ENCODE peak calls at places on chromosomes 3 and 15, in seven cellular contexts. F, U, V, K, H, B and Q are unnamed samples.

GRCh38 chr3:171354706-171355582 is 105.3 kb downstream of the TNIK start:
- DNase-seq in V (no peak), F (peak; percentile 67), H (no peak), U (no peak), K (no peak), B (no peak), Q (no peak)

GRCh38 chr3:197335428-197336132 is 37.2 kb upstream of the DLG1 start:
- DNase-seq in K (no peak), H (peak; percentile 53), B (no peak), V (peak; percentile 41), U (peak; percentile 56), F (peak; percentile 75), Q (no peak)

GRCh38 chr3:170419301-170420087 is 826 bp downstream of the CLDN11 start:
- DNase-seq in V (no peak), U (no peak), B (no peak), K (no peak), F (no peak), H (peak; percentile 35), Q (no peak)

GRCh38 chr3:72727207-72727606 is 121.0 kb downstream of the SHQ1 start:
- DNase-seq in H (no peak), K (no peak), B (no peak), F (no peak), U (no peak), V (no peak), Q (no peak)

GRCh38 chr15:32818758-32819405 is 101.1 kb downstream of the GREM1 start:
- DNase-seq in V (no peak), B (no peak), K (no peak), F (peak; percentile 89), U (peak; percentile 84), H (no peak), Q (no peak)

GRCh38 chr3:30685267-30685667 is 78.9 kb downstream of the TGFBR2 start:
- DNase-seq in V (no peak), H (no peak), U (no peak), F (no peak), B (no peak), K (no peak), Q (no peak)

GRCh38 chr15:47674576-47675232 is 42.6 kb upstream of the SEMA6D start:
- DNase-seq in H (no peak), U (no peak), V (no peak), F (no peak), B (peak; percentile 94), K (peak; percentile 94), Q (peak; percentile 85)

GRCh38 chr3:81568378-81568777 is 193.1 kb downstream of the GBE1 start:
- DNase-seq in B (no peak), U (no peak), F (no peak), V (no peak), K (no peak), H (no peak), Q (no peak)

GRCh38 chr15:86505951-86506350 is 426.3 kb downstream of the AGBL1 start:
- DNase-seq in U (no peak), V (no peak), H (no peak), K (no peak), B (no peak), F (no peak), Q (no peak)

GRCh38 chr3:184345678-184346144 is 8.3 kb downstream of the FAM131A start:
- DNase-seq in K (no peak), V (peak; percentile 85), H (peak; percentile 71), B (peak; percentile 90), U (peak; percentile 69), F (peak; percentile 78), Q (no peak)

GRCh38 chr3:140151321-140151720 is 216.3 kb downstream of the CLSTN2 start:
- DNase-seq in V (no peak), H (no peak), B (no peak), K (no peak), U (no peak), F (no peak), Q (no peak)

GRCh38 chr3:116350119-116350733 is 95.1 kb downstream of the LSAMP start:
- DNase-seq in K (no peak), H (no peak), V (no peak), B (no peak), U (no peak), F (no peak), Q (no peak)

GRCh38 chr3:17055374-17056276 is 170.9 kb downstream of the PLCL2 start:
- DNase-seq in B (no peak), F (no peak), H (peak; percentile 19), U (peak; percentile 42), V (no peak), K (no peak), Q (no peak)

GRCh38 chr3:29511701-29512100 is 230.8 kb downstream of the RBMS3 start:
- DNase-seq in B (no peak), U (no peak), K (no peak), V (no peak), H (no peak), F (no peak), Q (no peak)